ENCODE peak calls at places on chromosome 3, in six cellular contexts. Q, U, L, X, C and K are unnamed samples.
A peak's percentile ranks its signal among the peaks of the same experiment; 100 is the strongest.

GRCh38 chr3:128009952-128010846 is 42.0 kb upstream of the SEC61A1 start:
- DNase-seq in Q (no peak), U (no peak), L (peak; percentile 60), X (no peak), C (no peak), K (no peak)

GRCh38 chr3:60912876-60913275 is 338.4 kb downstream of the FHIT start:
- DNase-seq in Q (no peak), U (no peak), L (no peak), X (no peak), C (no peak), K (no peak)

GRCh38 chr3:7536510-7536909 is 675.6 kb downstream of the GRM7 start:
- DNase-seq in Q (no peak), U (no peak), L (no peak), X (no peak), C (no peak), K (no peak)

GRCh38 chr3:50516048-50516871 is 12.8 kb upstream of the CACNA2D2 start:
- DNase-seq in Q (no peak), U (no peak), L (no peak), X (no peak), C (no peak), K (no peak)

GRCh38 chr3:35296533-35296932 is 342.8 kb upstream of the ARPP21 start:
- DNase-seq in Q (no peak), U (no peak), L (no peak), X (no peak), C (no peak), K (peak; percentile 4)

GRCh38 chr3:151135548-151136337 is 50.3 kb downstream of the MED12L start:
- DNase-seq in Q (no peak), U (no peak), L (no peak), X (peak; percentile 23), C (no peak), K (no peak)

GRCh38 chr3:175121225-175121624 is 262.1 kb downstream of the NAALADL2 start:
- DNase-seq in Q (no peak), U (no peak), L (no peak), X (peak; percentile 18), C (no peak), K (no peak)

GRCh38 chr3:50050361-50050760 is 38.4 kb upstream of the RBM5 start:
- DNase-seq in Q (no peak), U (no peak), L (peak; percentile 71), X (peak; percentile 47), C (no peak), K (no peak)

GRCh38 chr3:183946037-183946436 is 61.4 kb upstream of the PARL start:
- DNase-seq in Q (no peak), U (no peak), L (no peak), X (no peak), C (no peak), K (no peak)

GRCh38 chr3:155805204-155805801 is 775 bp downstream of the C3orf33 start:
- DNase-seq in Q (no peak), U (no peak), L (peak; percentile 4), X (peak; percentile 48), C (peak; percentile 30), K (no peak)

GRCh38 chr3:122398920-122399319 is 14.9 kb downstream of the FAM162A start:
- DNase-seq in Q (no peak), U (no peak), L (no peak), X (no peak), C (no peak), K (no peak)

GRCh38 chr3:58464875-58465274 is 27.0 kb upstream of the KCTD6 start:
- DNase-seq in Q (no peak), U (no peak), L (no peak), X (no peak), C (no peak), K (no peak)

GRCh38 chr3:89340431-89340830 is 233.0 kb downstream of the EPHA3 start:
- DNase-seq in Q (no peak), U (no peak), L (peak; percentile 26), X (no peak), C (no peak), K (no peak)

GRCh38 chr3:106403746-106404145 is 534.9 kb upstream of the CBLB start:
- DNase-seq in Q (no peak), U (no peak), L (no peak), X (no peak), C (no peak), K (no peak)

GRCh38 chr3:170734043-170734736 is 135.8 kb downstream of the RPL22L1 start:
- DNase-seq in Q (no peak), U (no peak), L (no peak), X (no peak), C (no peak), K (no peak)

GRCh38 chr3:172315401-172316091 is 132.7 kb downstream of the GHSR start:
- DNase-seq in Q (no peak), U (no peak), L (peak; percentile 33), X (peak; percentile 79), C (no peak), K (no peak)

GRCh38 chr3:24373198-24373959 is 121.3 kb downstream of the THRB start:
- DNase-seq in Q (no peak), U (no peak), L (no peak), X (no peak), C (no peak), K (no peak)

GRCh38 chr3:100245932-100246331 is 14.9 kb upstream of the TBC1D23 start:
- DNase-seq in Q (no peak), U (no peak), L (no peak), X (peak; percentile 19), C (no peak), K (no peak)

GRCh38 chr3:108389361-108389760 is 93.0 kb downstream of the HHLA2 start:
- DNase-seq in Q (no peak), U (no peak), L (no peak), X (no peak), C (no peak), K (no peak)

GRCh38 chr3:195768831-195769303 is 42.9 kb downstream of the MUC4 start:
- DNase-seq in Q (no peak), U (no peak), L (peak; percentile 6), X (peak; percentile 72), C (no peak), K (no peak)

GRCh38 chr3:87761795-87762194 is 297.0 kb downstream of the CGGBP1 start:
- DNase-seq in Q (no peak), U (no peak), L (no peak), X (no peak), C (no peak), K (no peak)

GRCh38 chr3:149934524-149934923 is 36.2 kb downstream of the PFN2 start:
- DNase-seq in Q (no peak), U (no peak), L (peak; percentile 75), X (no peak), C (no peak), K (no peak)

GRCh38 chr3:133663569-133664313 is 2.0 kb upstream of the TOPBP1 start:
- DNase-seq in Q (no peak), U (no peak), L (peak; percentile 34), X (peak; percentile 59), C (peak; percentile 9), K (peak; percentile 76)

GRCh38 chr3:138409171-138409570 is 25.2 kb upstream of the ESYT3 start:
- DNase-seq in Q (no peak), U (no peak), L (no peak), X (no peak), C (no peak), K (no peak)

GRCh38 chr3:124832782-124833709 is 54.1 kb downstream of the ITGB5 start:
- DNase-seq in Q (no peak), U (no peak), L (peak; percentile 81), X (peak; percentile 88), C (no peak), K (no peak)

GRCh38 chr3:16181361-16181760 is 6.9 kb downstream of the GALNT15 start:
- DNase-seq in Q (no peak), U (no peak), L (peak; percentile 64), X (peak; percentile 17), C (no peak), K (no peak)